ENCODE peak calls at places on chromosomes 4 and X, in six cellular contexts. One of them, this sample, is unnamed.

GRCh38 chrX:68894513-68895338 is 65.9 kb downstream of the EFNB1 start:
- DNase-seq in ovary: peak; percentile 44
- DNase-seq in cardiac fibroblast: peak; percentile 37
- DNase-seq in dorsolateral prefrontal cortex: peak; percentile 58
- DNase-seq in AG04450: no peak
- DNase-seq in GM13977: no peak
- DNase-seq in this sample: no peak

GRCh38 chrX:56226980-56227379 is 5.2 kb upstream of the KLF8 start:
- DNase-seq in AG04450: no peak
- DNase-seq in ovary: no peak
- DNase-seq in dorsolateral prefrontal cortex: no peak
- DNase-seq in GM13977: no peak
- DNase-seq in cardiac fibroblast: no peak
- DNase-seq in this sample: no peak

GRCh38 chrX:124887572-124887971 is 432.1 kb upstream of the TEX13C start:
- DNase-seq in cardiac fibroblast: no peak
- DNase-seq in dorsolateral prefrontal cortex: no peak
- DNase-seq in AG04450: no peak
- DNase-seq in ovary: no peak
- DNase-seq in GM13977: no peak
- DNase-seq in this sample: no peak

GRCh38 chrX:129239371-129239770 is 283.9 kb downstream of the SMARCA1 start:
- DNase-seq in ovary: no peak
- DNase-seq in dorsolateral prefrontal cortex: no peak
- DNase-seq in GM13977: no peak
- DNase-seq in AG04450: no peak
- DNase-seq in cardiac fibroblast: peak; percentile 21
- DNase-seq in this sample: no peak

GRCh38 chr4:182268966-182269365 is 25.8 kb downstream of the TENM3 start:
- DNase-seq in cardiac fibroblast: no peak
- DNase-seq in AG04450: no peak
- DNase-seq in GM13977: no peak
- DNase-seq in dorsolateral prefrontal cortex: no peak
- DNase-seq in ovary: no peak
- DNase-seq in this sample: no peak

GRCh38 chrX:128699716-128700285 is 647.6 kb upstream of the ACTRT1 start:
- DNase-seq in dorsolateral prefrontal cortex: no peak
- DNase-seq in GM13977: no peak
- DNase-seq in cardiac fibroblast: no peak
- DNase-seq in AG04450: no peak
- DNase-seq in ovary: no peak
- DNase-seq in this sample: no peak

GRCh38 chr4:6489962-6490361 is 17.5 kb upstream of the PPP2R2C start:
- DNase-seq in ovary: no peak
- DNase-seq in AG04450: no peak
- DNase-seq in dorsolateral prefrontal cortex: no peak
- DNase-seq in GM13977: no peak
- DNase-seq in cardiac fibroblast: no peak
- DNase-seq in this sample: no peak

GRCh38 chrX:11944486-11944885 is 186.4 kb downstream of the MSL3 start:
- DNase-seq in AG04450: no peak
- DNase-seq in cardiac fibroblast: peak; percentile 82
- DNase-seq in dorsolateral prefrontal cortex: peak; percentile 24
- DNase-seq in ovary: no peak
- DNase-seq in GM13977: peak; percentile 7
- DNase-seq in this sample: peak; percentile 13

GRCh38 chr4:145507636-145508035 is 26.0 kb downstream of the SMAD1 start:
- DNase-seq in dorsolateral prefrontal cortex: no peak
- DNase-seq in AG04450: no peak
- DNase-seq in ovary: no peak
- DNase-seq in cardiac fibroblast: peak; percentile 50
- DNase-seq in GM13977: no peak
- DNase-seq in this sample: no peak

DNA sequence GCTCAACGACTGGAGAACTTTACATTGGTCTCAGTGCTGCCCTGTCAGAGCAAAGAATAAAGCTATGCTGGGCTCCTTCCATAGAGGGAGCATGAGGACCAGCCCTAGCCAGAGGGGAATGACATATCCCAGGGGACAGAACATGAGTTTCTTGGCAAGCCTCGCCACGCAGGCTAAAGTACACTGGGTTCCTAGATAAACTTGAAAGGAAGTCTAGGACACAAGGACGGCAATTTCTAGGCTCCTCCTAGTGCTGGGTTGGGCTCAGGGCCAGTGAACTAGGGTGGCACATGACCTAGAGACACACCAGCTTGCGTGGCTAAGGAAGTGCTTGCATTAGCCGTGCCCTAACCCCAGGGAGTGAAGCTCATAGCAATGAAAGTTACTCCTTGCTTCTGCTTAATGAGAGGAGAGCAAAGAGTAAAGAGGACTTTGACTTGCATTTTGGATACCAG is 141.0 kb downstream of the MAB21L2 start:
- DNase-seq in AG04450: no peak
- DNase-seq in ovary: peak; percentile 16
- DNase-seq in GM13977: no peak
- DNase-seq in dorsolateral prefrontal cortex: no peak
- DNase-seq in cardiac fibroblast: peak; percentile 91
- DNase-seq in this sample: no peak
- TF ChIP-seq CTCF in AG04450: no peak
- TF ChIP-seq CTCF in ovary: no peak
- TF ChIP-seq CTCF in GM13977: no peak
- TF ChIP-seq CTCF in dorsolateral prefrontal cortex: no peak
- TF ChIP-seq CTCF in cardiac fibroblast: peak; percentile 57
- TF ChIP-seq CTCF in this sample: no peak

GRCh38 chr4:152258804-152259708 is 276.8 kb downstream of the FBXW7 start:
- DNase-seq in ovary: no peak
- DNase-seq in dorsolateral prefrontal cortex: no peak
- DNase-seq in cardiac fibroblast: peak; percentile 87
- DNase-seq in GM13977: no peak
- DNase-seq in AG04450: peak; percentile 37
- DNase-seq in this sample: no peak
- TF ChIP-seq CTCF in ovary: no peak
- TF ChIP-seq CTCF in dorsolateral prefrontal cortex: no peak
- TF ChIP-seq CTCF in cardiac fibroblast: no peak
- TF ChIP-seq CTCF in GM13977: no peak
- TF ChIP-seq CTCF in AG04450: no peak
- TF ChIP-seq CTCF in this sample: no peak

GRCh38 chr4:140152760-140153418 is 1.1 kb downstream of the MAML3 start:
- DNase-seq in ovary: peak; percentile 75
- DNase-seq in AG04450: no peak
- DNase-seq in cardiac fibroblast: peak; percentile 52
- DNase-seq in dorsolateral prefrontal cortex: peak; percentile 61
- DNase-seq in GM13977: peak; percentile 29
- DNase-seq in this sample: peak; percentile 43

GRCh38 chr4:140153419-140153743 is 603 bp downstream of the MAML3 start:
- DNase-seq in dorsolateral prefrontal cortex: no peak
- DNase-seq in AG04450: no peak
- DNase-seq in GM13977: peak; percentile 20
- DNase-seq in ovary: no peak
- DNase-seq in cardiac fibroblast: no peak
- DNase-seq in this sample: peak; percentile 24

GRCh38 chr4:140151700-140152014 is 2.3 kb downstream of the MAML3 start:
- DNase-seq in GM13977: peak; percentile 65
- DNase-seq in AG04450: no peak
- DNase-seq in ovary: peak; percentile 84
- DNase-seq in cardiac fibroblast: peak; percentile 83
- DNase-seq in dorsolateral prefrontal cortex: peak; percentile 52
- DNase-seq in this sample: no peak

GRCh38 chr4:140150886-140151699 is 2.9 kb downstream of the MAML3 start:
- DNase-seq in ovary: peak; percentile 91
- DNase-seq in dorsolateral prefrontal cortex: peak; percentile 17
- DNase-seq in GM13977: peak; percentile 56
- DNase-seq in AG04450: peak; percentile 94
- DNase-seq in cardiac fibroblast: peak; percentile 94
- DNase-seq in this sample: peak; percentile 66

DNA sequence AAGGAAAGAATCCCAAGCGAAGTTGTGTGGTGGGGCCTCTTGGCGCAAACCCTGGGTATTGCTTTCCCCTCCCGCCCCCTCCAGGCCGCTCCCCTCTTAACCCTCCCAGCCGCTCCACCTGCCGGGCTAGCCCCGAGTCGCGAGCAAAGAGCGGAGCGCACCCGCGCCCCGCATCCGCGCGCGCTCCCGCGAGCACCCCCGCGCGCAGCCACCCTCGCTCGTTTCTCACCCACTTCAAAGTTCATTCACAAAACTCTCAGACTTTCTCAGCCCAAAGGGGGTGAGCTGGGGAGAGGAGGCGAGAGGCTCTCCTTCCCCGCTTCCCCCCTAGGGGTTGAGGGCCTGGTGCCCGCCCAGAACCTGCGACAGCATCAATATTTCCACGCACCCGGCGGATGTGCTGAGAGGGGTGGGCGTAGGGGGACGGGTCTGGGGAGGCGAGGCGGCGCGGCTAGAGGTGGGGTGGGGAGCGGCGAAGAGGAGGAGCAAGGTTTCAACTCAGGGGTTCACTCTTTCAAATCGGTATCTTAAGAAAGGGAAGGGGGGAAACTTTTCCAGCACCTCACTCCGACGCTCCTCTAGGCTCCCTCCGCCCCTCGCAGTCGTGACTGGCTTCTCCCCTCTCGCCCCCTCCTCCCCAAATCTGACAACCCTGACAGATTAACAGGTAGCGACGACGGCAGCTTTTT is 1.8 kb downstream of the MAML3 start:
- DNase-seq in GM13977: peak; percentile 66
- DNase-seq in ovary: peak; percentile 85
- DNase-seq in dorsolateral prefrontal cortex: peak; percentile 23
- DNase-seq in cardiac fibroblast: no peak
- DNase-seq in AG04450: no peak
- DNase-seq in this sample: peak; percentile 73
- TF ChIP-seq CTCF in GM13977: no peak
- TF ChIP-seq CTCF in ovary: no peak
- TF ChIP-seq CTCF in dorsolateral prefrontal cortex: peak; percentile 21
- TF ChIP-seq CTCF in cardiac fibroblast: peak; percentile 10
- TF ChIP-seq CTCF in AG04450: peak; percentile 28
- TF ChIP-seq CTCF in this sample: no peak

DNA sequence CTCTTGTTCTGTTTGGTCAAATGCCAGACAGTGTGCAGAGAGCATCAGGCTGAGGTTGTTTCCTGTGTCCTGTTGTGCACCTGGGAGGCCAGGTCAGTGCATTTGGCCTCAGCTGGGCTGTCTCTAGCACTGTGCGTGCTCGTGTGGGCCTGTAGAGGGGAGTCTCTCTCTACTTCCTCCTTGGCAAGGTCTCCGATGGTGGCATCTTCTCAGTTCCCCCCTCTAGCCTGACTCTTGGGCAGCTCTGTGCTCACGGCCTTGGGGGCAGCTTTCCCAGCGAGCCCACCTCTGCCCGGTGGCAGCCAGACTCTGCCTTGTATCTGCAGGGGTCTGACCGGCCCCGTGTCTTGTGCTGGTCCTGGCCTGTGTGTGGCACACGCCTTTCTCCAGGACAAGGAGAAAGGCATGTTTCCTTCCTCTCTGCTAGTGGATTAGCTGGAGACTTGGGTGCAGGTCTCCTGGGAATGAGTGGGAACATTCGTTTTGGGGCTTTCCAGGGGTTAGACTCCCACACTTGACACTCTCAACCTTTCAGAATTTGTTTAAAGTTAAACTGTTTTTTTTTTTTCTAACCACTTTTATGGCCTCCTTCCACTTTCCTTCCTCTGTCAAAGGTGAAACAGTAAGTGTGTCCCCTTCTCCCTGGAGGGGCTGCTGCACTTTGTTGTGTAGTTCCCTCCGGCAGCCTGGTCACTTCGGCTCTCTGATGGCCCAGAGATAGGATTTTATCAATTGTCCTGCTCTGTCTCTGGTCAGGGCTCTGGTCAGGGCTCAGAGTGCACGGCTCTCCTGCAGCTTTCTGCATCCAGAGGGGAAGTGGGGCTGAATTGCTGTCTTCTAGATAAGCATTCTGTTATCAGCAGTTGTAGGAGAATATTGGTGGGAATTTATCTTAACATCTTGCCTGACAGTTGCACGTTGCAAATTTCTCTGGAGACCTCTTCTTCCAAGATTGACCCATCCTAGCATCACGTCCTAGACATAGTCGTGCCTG is 62.5 kb downstream of the FAM193A start:
- DNase-seq in AG04450: no peak
- DNase-seq in cardiac fibroblast: no peak
- DNase-seq in dorsolateral prefrontal cortex: no peak
- DNase-seq in GM13977: peak; percentile 71
- DNase-seq in ovary: no peak
- DNase-seq in this sample: peak; percentile 67
- TF ChIP-seq CTCF in AG04450: no peak
- TF ChIP-seq CTCF in cardiac fibroblast: peak; percentile 18
- TF ChIP-seq CTCF in dorsolateral prefrontal cortex: no peak
- TF ChIP-seq CTCF in GM13977: peak; percentile 56
- TF ChIP-seq CTCF in ovary: no peak
- TF ChIP-seq CTCF in this sample: peak; percentile 35

DNA sequence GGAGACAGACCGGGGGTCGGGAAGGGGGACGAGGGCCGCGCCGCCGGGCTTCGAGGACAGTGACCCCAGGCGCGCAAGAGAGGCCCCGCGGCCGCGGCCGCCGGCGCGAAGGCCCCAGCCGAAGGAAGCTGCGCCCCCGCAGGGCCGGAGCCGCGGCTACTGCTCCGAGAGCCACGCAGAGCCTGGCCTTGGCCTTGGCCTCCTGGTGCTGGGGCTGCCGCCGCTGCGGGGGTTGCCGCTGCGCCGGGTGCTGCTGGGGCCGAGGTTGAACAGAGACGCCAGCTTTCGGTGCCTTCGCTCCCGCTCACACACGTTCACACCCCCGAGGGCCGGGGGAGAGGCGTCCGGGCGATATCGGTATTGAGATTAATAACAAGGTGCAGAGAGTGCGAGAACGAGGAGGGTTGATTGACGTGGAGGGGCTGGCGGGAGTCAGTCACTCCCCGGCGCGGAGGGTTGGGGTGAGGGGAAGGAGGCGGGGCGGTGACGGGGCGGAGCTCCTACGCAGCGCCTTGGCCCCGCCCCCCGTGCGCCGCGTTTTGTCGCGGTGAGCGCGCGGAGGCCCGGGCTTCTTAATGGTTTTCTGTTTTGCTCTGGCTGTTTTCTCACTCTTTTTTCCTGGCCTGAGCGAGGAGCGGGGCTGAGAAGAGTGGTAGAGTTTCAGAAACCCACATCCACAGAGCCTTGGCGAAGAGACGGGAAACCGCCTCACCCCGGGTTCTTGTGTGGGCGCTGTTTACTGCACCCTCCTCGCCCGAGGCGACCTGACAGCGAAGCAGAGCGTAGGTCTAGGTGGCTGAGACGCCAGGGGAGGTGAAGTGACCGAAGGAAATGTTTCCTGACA is 890 bp upstream of the CNOT6L start:
- DNase-seq in cardiac fibroblast: peak; percentile 82
- DNase-seq in ovary: peak; percentile 94
- DNase-seq in dorsolateral prefrontal cortex: peak; percentile 92
- DNase-seq in GM13977: peak; percentile 94
- DNase-seq in AG04450: no peak
- DNase-seq in this sample: peak; percentile 95
- TF ChIP-seq CTCF in cardiac fibroblast: peak; percentile 6
- TF ChIP-seq CTCF in ovary: no peak
- TF ChIP-seq CTCF in dorsolateral prefrontal cortex: peak; percentile 12
- TF ChIP-seq CTCF in GM13977: peak; percentile 6
- TF ChIP-seq CTCF in AG04450: no peak
- TF ChIP-seq CTCF in this sample: no peak

This sample was measured in GM20000.